ENCODE peak calls at places on chromosomes 3 and 15, in eight cellular contexts. I is PC-3, S is IMR-90, J is testis, X is endodermal cell, D is fibroblast of lung, R is left lung, T is heart right ventricle. E is an unnamed sample.
A peak's percentile ranks its signal among the peaks of the same experiment; 100 is the strongest.

GRCh38 chr15:66789029-66790025 is 87.3 kb downstream of the SMAD6 start:
- DNase-seq in I (peak; percentile 61), S (peak; percentile 81), J (peak; percentile 58), X (peak; percentile 87), D (peak; percentile 59), R (peak; percentile 66), T (no peak), E (peak; percentile 32)

GRCh38 chr3:181838940-181839914 is 127.5 kb downstream of the SOX2 start:
- DNase-seq in I (peak; percentile 37), S (no peak), J (no peak), X (no peak), D (peak; percentile 9), R (no peak), T (no peak), E (no peak)

GRCh38 chr3:31242026-31242455 is 290.7 kb upstream of the STT3B start:
- DNase-seq in I (no peak), S (no peak), J (no peak), X (no peak), D (no peak), R (no peak), T (no peak), E (no peak)

GRCh38 chr3:126750760-126751129 is 46.7 kb downstream of the CHCHD6 start:
- DNase-seq in I (no peak), S (no peak), J (no peak), X (peak; percentile 74), D (no peak), R (no peak), T (no peak), E (no peak)

GRCh38 chr15:64697911-64698369 is 77.4 kb downstream of the RBPMS2 start:
- DNase-seq in I (peak; percentile 20), S (peak; percentile 36), J (no peak), X (no peak), D (peak; percentile 41), R (no peak), T (no peak), E (no peak)

GRCh38 chr3:186414735-186415419 is 52.8 kb upstream of the DGKG start:
- DNase-seq in I (peak; percentile 97), S (peak; percentile 77), J (no peak), X (no peak), D (peak; percentile 93), R (no peak), T (no peak), E (peak; percentile 14)

GRCh38 chr3:139357899-139358298 is 14.1 kb downstream of the MRPS22 start:
- DNase-seq in I (no peak), S (no peak), J (no peak), X (no peak), D (no peak), R (no peak), T (no peak), E (no peak)

GRCh38 chr3:192063570-192063969 is 602.6 kb downstream of the PYDC2 start:
- DNase-seq in I (no peak), S (peak; percentile 27), J (peak; percentile 28), X (peak; percentile 84), D (peak; percentile 76), R (peak; percentile 34), T (peak; percentile 44), E (no peak)

GRCh38 chr3:111238896-111239295 is 167.3 kb downstream of the NECTIN3 start:
- DNase-seq in I (peak; percentile 25), S (no peak), J (no peak), X (no peak), D (no peak), R (no peak), T (no peak), E (no peak)

GRCh38 chr15:73737506-73737905 is 15.6 kb downstream of the INSYN1 start:
- DNase-seq in I (no peak), S (no peak), J (no peak), X (no peak), D (no peak), R (no peak), T (no peak), E (no peak)

GRCh38 chr3:183518446-183519185 is 36.9 kb downstream of the KLHL6 start:
- DNase-seq in I (no peak), S (no peak), J (no peak), X (no peak), D (no peak), R (no peak), T (no peak), E (no peak)

GRCh38 chr15:42890161-42890913 is 30.2 kb downstream of the TTBK2 start:
- DNase-seq in I (peak; percentile 71), S (peak; percentile 88), J (no peak), X (peak; percentile 49), D (peak; percentile 98), R (no peak), T (no peak), E (no peak)

GRCh38 chr3:128548426-128549282 is 55.7 kb upstream of the GATA2 start:
- DNase-seq in I (no peak), S (peak; percentile 45), J (no peak), X (no peak), D (peak; percentile 75), R (no peak), T (no peak), E (no peak)

GRCh38 chr3:133662256-133662773 is 574 bp upstream of the TOPBP1 start:
- DNase-seq in I (peak; percentile 23), S (peak; percentile 27), J (peak; percentile 23), X (peak; percentile 50), D (peak; percentile 50), R (no peak), T (no peak), E (no peak)

GRCh38 chr3:160653514-160653913 is 23.4 kb upstream of the ARL14 start:
- DNase-seq in I (peak; percentile 27), S (no peak), J (no peak), X (no peak), D (no peak), R (no peak), T (no peak), E (no peak)

GRCh38 chr3:196397941-196398340 is 34.3 kb downstream of the UBXN7 start:
- DNase-seq in I (no peak), S (no peak), J (no peak), X (no peak), D (no peak), R (no peak), T (no peak), E (no peak)

GRCh38 chr3:71998995-71999673 is 214.2 kb upstream of the PROK2 start:
- DNase-seq in I (peak; percentile 9), S (peak; percentile 89), J (no peak), X (no peak), D (peak; percentile 94), R (no peak), T (no peak), E (no peak)

GRCh38 chr15:89680282-89680873 is 1.2 kb upstream of the PLIN1 start:
- DNase-seq in I (peak; percentile 90), S (peak; percentile 67), J (peak; percentile 54), X (no peak), D (peak; percentile 69), R (peak; percentile 55), T (no peak), E (no peak)

GRCh38 chr3:58013973-58014649 is 5.9 kb downstream of the FLNB start:
- DNase-seq in I (no peak), S (peak; percentile 90), J (peak; percentile 61), X (peak; percentile 81), D (peak; percentile 94), R (peak; percentile 37), T (peak; percentile 31), E (no peak)

DNA sequence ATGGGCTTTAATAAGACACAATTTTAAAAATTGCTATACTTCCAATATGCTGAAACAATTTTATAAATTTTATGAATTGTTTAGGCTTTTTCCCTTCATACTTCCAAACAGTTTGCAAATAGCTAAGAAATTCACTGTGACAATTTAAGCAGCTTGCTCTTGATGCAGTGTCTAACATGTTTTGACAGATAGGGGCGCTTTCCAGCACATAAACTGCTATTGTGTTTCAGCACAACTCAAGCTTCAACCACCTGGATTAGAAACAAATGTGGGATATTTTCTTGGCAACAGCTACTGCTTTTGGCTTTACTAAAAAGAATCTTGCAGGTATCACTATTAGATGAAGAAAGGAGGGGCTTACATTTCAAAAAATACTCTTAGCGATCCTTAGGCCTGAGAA is 565.8 kb upstream of the DPPA4 start:
- DNase-seq in I (peak; percentile 24), S (no peak), J (no peak), X (no peak), D (no peak), R (no peak), T (no peak), E (no peak)
- TF ChIP-seq CTCF in I (peak; percentile 48), S (no peak), J (no peak), X (peak; percentile 55), D (no peak), R (no peak), T (no peak), E (no peak)

DNA sequence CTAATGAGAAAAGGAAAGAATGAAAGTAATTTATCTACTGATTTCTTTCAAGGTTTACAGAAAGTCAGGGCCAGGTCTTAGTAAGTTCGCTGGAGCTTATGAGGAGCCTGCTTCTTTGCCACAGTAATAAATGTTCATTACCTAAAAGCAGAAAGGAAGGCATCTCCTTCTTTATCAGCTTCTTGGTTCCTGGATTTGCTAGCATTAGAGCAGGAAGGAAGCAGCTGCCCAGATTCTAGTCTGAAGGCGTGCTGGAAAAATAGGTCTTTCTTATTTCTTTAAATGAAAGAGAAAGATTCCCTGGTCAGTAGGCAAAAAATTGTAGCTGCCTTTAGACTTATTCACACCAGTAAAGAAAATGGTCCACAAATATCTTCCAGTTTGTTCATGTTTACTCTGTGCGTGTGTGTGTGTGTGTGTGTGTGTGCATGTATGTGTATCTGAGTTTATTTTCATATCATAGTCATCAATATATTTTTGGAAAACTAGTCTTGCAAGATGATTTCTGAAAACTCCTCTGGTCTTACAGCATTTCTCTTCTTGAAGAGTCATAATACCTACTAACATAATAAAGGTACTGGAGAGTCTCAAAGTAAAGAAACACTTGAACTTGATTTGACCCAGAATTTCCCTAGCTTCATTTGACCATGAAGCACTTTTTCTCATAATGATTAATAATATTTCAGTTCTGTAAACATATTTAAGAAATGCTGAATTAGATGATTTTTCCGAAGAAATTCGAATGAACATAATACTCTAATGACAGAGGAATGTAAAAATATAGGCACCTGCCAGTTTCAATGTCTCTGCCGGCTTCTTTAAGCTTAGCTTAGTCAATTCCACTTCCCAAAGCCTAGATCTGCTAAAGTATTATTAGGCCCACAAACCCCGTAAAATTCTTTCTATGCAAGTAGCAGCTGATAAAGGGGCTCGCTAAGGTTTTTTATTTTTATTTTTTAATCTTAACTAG is 255.2 kb upstream of the ZPLD1 start:
- DNase-seq in I (peak; percentile 57), S (peak; percentile 58), J (no peak), X (no peak), D (peak; percentile 63), R (no peak), T (no peak), E (no peak)
- H3K4me1 ChIP-seq in I (peaks cover 56% of the 10 kb centered on the region), S (peaks cover 24% of the 10 kb centered on the region), J (no peaks in the 10 kb centered on the region), X (no peaks in the 10 kb centered on the region), D (peaks cover 11% of the 10 kb centered on the region), R (peaks cover 15% of the 10 kb centered on the region), T (peaks cover 3% of the 10 kb centered on the region), E (peaks cover 60% of the 10 kb centered on the region)

GRCh38 chr3:23926736-23927135 is 9.8 kb downstream of the RPL15 start:
- DNase-seq in I (no peak), S (no peak), J (no peak), X (no peak), D (no peak), R (no peak), T (no peak), E (no peak)
- TF ChIP-seq CTCF in I (peak; percentile 47), S (no peak), J (no peak), X (peak; percentile 48), D (peak; percentile 13), R (no peak), T (no peak), E (no peak)

DNA sequence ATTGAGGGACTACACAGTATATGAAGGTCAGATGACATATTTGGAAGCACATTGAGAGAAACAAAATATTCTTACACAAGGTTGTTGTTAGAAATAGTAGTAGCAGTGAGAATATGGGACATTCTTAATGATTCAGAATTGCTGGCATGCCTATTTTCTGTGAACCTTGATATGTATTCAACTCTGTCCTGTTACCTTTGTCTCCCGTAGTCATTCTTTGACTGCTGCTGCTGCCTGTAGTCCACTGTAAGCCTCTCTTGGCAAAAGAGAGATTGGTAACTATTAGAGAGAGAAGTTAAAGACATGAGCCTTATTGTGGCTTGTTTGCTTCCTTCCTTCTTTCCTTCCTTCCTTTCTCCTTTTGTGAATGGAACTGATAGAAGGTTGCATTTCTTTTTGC is 64.5 kb downstream of the TCF12 start:
- DNase-seq in I (no peak), S (no peak), J (no peak), X (no peak), D (no peak), R (no peak), T (no peak), E (no peak)
- H3K4me1 ChIP-seq in I (peaks cover 49% of the 10 kb centered on the region), S (peaks cover 17% of the 10 kb centered on the region), J (peaks cover under 1% of the 10 kb centered on the region), X (no peaks in the 10 kb centered on the region), D (peaks cover 6% of the 10 kb centered on the region), R (peaks cover 5% of the 10 kb centered on the region), T (no peaks in the 10 kb centered on the region), E (peaks cover 14% of the 10 kb centered on the region)

E was measured in pancreas.